ENCODE peak calls at places on chromosome 9, in eight cellular contexts. One of them, this sample, is unnamed.

GRCh38 chr9:92147030-92147853 is 32.0 kb upstream of the SPTLC1 start:
- DNase-seq in stomach: no peak
- DNase-seq in H1: no peak
- DNase-seq in sigmoid colon: peak; percentile 82
- DNase-seq in A549: peak; percentile 85
- DNase-seq in ovary: peak; percentile 85
- DNase-seq in transverse colon: peak; percentile 41
- DNase-seq in suprapubic skin: no peak
- DNase-seq in this sample: no peak

GRCh38 chr9:131732061-131732526 is 7.8 kb downstream of the RAPGEF1 start:
- DNase-seq in stomach: no peak
- DNase-seq in H1: no peak
- DNase-seq in sigmoid colon: peak; percentile 94
- DNase-seq in A549: no peak
- DNase-seq in ovary: no peak
- DNase-seq in transverse colon: peak; percentile 57
- DNase-seq in suprapubic skin: no peak
- DNase-seq in this sample: no peak

GRCh38 chr9:110258671-110259070 is 2.4 kb upstream of the TXN start:
- DNase-seq in stomach: no peak
- DNase-seq in H1: no peak
- DNase-seq in sigmoid colon: no peak
- DNase-seq in A549: no peak
- DNase-seq in ovary: no peak
- DNase-seq in transverse colon: no peak
- DNase-seq in suprapubic skin: no peak
- DNase-seq in this sample: no peak

GRCh38 chr9:135163023-135163780 is 75.7 kb downstream of the OLFM1 start:
- DNase-seq in stomach: no peak
- DNase-seq in H1: no peak
- DNase-seq in sigmoid colon: no peak
- DNase-seq in A549: no peak
- DNase-seq in ovary: no peak
- DNase-seq in transverse colon: no peak
- DNase-seq in suprapubic skin: no peak
- DNase-seq in this sample: no peak

GRCh38 chr9:79154806-79155205 is 417.0 kb upstream of the TLE4 start:
- DNase-seq in stomach: no peak
- DNase-seq in H1: no peak
- DNase-seq in sigmoid colon: no peak
- DNase-seq in A549: no peak
- DNase-seq in ovary: no peak
- DNase-seq in transverse colon: no peak
- DNase-seq in suprapubic skin: no peak
- DNase-seq in this sample: no peak

GRCh38 chr9:5554254-5554653 is 43.9 kb downstream of the PDCD1LG2 start:
- DNase-seq in stomach: no peak
- DNase-seq in H1: no peak
- DNase-seq in sigmoid colon: no peak
- DNase-seq in A549: no peak
- DNase-seq in ovary: no peak
- DNase-seq in transverse colon: no peak
- DNase-seq in suprapubic skin: no peak
- DNase-seq in this sample: no peak

GRCh38 chr9:17342696-17343095 is 207.9 kb downstream of the CNTLN start:
- DNase-seq in stomach: no peak
- DNase-seq in H1: no peak
- DNase-seq in sigmoid colon: no peak
- DNase-seq in A549: no peak
- DNase-seq in ovary: no peak
- DNase-seq in transverse colon: no peak
- DNase-seq in suprapubic skin: no peak
- DNase-seq in this sample: no peak

GRCh38 chr9:32966036-32966435 is 35.4 kb downstream of the APTX start:
- DNase-seq in stomach: no peak
- DNase-seq in H1: no peak
- DNase-seq in sigmoid colon: no peak
- DNase-seq in A549: no peak
- DNase-seq in ovary: no peak
- DNase-seq in transverse colon: no peak
- DNase-seq in suprapubic skin: no peak
- DNase-seq in this sample: no peak

GRCh38 chr9:36679710-36680109 is 107.0 kb downstream of the MELK start:
- DNase-seq in stomach: no peak
- DNase-seq in H1: no peak
- DNase-seq in sigmoid colon: no peak
- DNase-seq in A549: no peak
- DNase-seq in ovary: no peak
- DNase-seq in transverse colon: no peak
- DNase-seq in suprapubic skin: no peak
- DNase-seq in this sample: no peak

GRCh38 chr9:114259800-114260523 is 62.9 kb upstream of the ORM1 start:
- DNase-seq in stomach: no peak
- DNase-seq in H1: no peak
- DNase-seq in sigmoid colon: no peak
- DNase-seq in A549: no peak
- DNase-seq in ovary: no peak
- DNase-seq in transverse colon: no peak
- DNase-seq in suprapubic skin: no peak
- DNase-seq in this sample: no peak

GRCh38 chr9:124257865-124258764 is at the start of gene NEK6:
- DNase-seq in stomach: peak; percentile 40
- DNase-seq in H1: no peak
- DNase-seq in sigmoid colon: peak; percentile 47
- DNase-seq in A549: no peak
- DNase-seq in ovary: peak; percentile 61
- DNase-seq in transverse colon: peak; percentile 19
- DNase-seq in suprapubic skin: no peak
- DNase-seq in this sample: no peak

GRCh38 chr9:96856363-96857286 is 2.3 kb upstream of the ZNF782 start:
- DNase-seq in stomach: peak; percentile 69
- DNase-seq in H1: no peak
- DNase-seq in sigmoid colon: no peak
- DNase-seq in A549: peak; percentile 60
- DNase-seq in ovary: no peak
- DNase-seq in transverse colon: peak; percentile 68
- DNase-seq in suprapubic skin: no peak
- DNase-seq in this sample: no peak

GRCh38 chr9:23717505-23717904 is 108.5 kb downstream of the ELAVL2 start:
- DNase-seq in stomach: no peak
- DNase-seq in H1: no peak
- DNase-seq in sigmoid colon: no peak
- DNase-seq in A549: no peak
- DNase-seq in ovary: no peak
- DNase-seq in transverse colon: no peak
- DNase-seq in suprapubic skin: no peak
- DNase-seq in this sample: no peak

GRCh38 chr9:101736723-101737122 is 1.7 kb downstream of the GRIN3A start:
- DNase-seq in stomach: no peak
- DNase-seq in H1: no peak
- DNase-seq in sigmoid colon: no peak
- DNase-seq in A549: no peak
- DNase-seq in ovary: peak; percentile 46
- DNase-seq in transverse colon: no peak
- DNase-seq in suprapubic skin: no peak
- DNase-seq in this sample: no peak

GRCh38 chr9:101737705-101738565 is 512 bp downstream of the GRIN3A start:
- DNase-seq in stomach: no peak
- DNase-seq in H1: no peak
- DNase-seq in sigmoid colon: no peak
- DNase-seq in A549: peak; percentile 9
- DNase-seq in ovary: no peak
- DNase-seq in transverse colon: no peak
- DNase-seq in suprapubic skin: no peak
- DNase-seq in this sample: no peak

GRCh38 chr9:101738566-101739183 is at the start of gene GRIN3A:
- DNase-seq in stomach: no peak
- DNase-seq in H1: no peak
- DNase-seq in sigmoid colon: no peak
- DNase-seq in A549: peak; percentile 18
- DNase-seq in ovary: peak; percentile 39
- DNase-seq in transverse colon: peak; percentile 26
- DNase-seq in suprapubic skin: no peak
- DNase-seq in this sample: no peak

GRCh38 chr9:101737165-101737704 is 1.2 kb downstream of the GRIN3A start:
- DNase-seq in stomach: no peak
- DNase-seq in H1: no peak
- DNase-seq in sigmoid colon: no peak
- DNase-seq in A549: no peak
- DNase-seq in ovary: no peak
- DNase-seq in transverse colon: no peak
- DNase-seq in suprapubic skin: no peak
- DNase-seq in this sample: no peak

DNA sequence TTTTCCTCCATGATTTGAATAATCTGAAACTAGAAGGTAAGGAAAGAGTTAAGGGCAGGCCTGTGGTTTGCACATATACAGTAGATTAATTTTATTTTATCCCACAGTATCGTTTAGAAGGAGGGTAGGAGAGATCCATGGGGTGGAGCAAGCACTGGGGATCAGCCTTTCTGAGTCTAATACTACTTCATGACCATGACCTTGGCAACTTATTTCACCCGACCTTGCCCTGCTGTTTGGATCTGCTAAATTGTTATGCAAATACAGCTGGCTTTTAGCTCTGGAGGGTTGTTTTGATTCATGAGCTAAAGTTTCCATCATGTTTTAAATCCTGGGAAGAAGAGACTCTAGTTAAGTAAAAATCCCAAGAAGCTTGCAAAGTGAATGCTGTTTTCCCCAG is 864 bp upstream of the GRIN3A start:
- DNase-seq in stomach: no peak
- DNase-seq in H1: no peak
- DNase-seq in sigmoid colon: no peak
- DNase-seq in A549: no peak
- DNase-seq in ovary: no peak
- DNase-seq in transverse colon: no peak
- DNase-seq in suprapubic skin: no peak
- DNase-seq in this sample: no peak
- H3K4me3 ChIP-seq in stomach: no peak overlapping the region
- H3K4me3 ChIP-seq in H1: no peak overlapping the region
- H3K4me3 ChIP-seq in sigmoid colon: no peak overlapping the region
- H3K4me3 ChIP-seq in A549: no peak overlapping the region
- H3K4me3 ChIP-seq in ovary: no peak overlapping the region
- H3K4me3 ChIP-seq in transverse colon: no peak overlapping the region
- H3K4me3 ChIP-seq in suprapubic skin: no peak overlapping the region
- H3K4me3 ChIP-seq in this sample: no peak overlapping the region

GRCh38 chr9:70091553-70091952 is 47.9 kb downstream of the MAMDC2 start:
- DNase-seq in stomach: no peak
- DNase-seq in H1: no peak
- DNase-seq in sigmoid colon: no peak
- DNase-seq in A549: no peak
- DNase-seq in ovary: no peak
- DNase-seq in transverse colon: no peak
- DNase-seq in suprapubic skin: no peak
- DNase-seq in this sample: no peak

GRCh38 chr9:70093944-70094343 is 50.3 kb downstream of the MAMDC2 start:
- DNase-seq in stomach: no peak
- DNase-seq in H1: no peak
- DNase-seq in sigmoid colon: no peak
- DNase-seq in A549: no peak
- DNase-seq in ovary: no peak
- DNase-seq in transverse colon: no peak
- DNase-seq in suprapubic skin: no peak
- DNase-seq in this sample: no peak

GRCh38 chr9:70097187-70097586 is 53.5 kb downstream of the MAMDC2 start:
- DNase-seq in stomach: no peak
- DNase-seq in H1: no peak
- DNase-seq in sigmoid colon: no peak
- DNase-seq in A549: no peak
- DNase-seq in ovary: no peak
- DNase-seq in transverse colon: no peak
- DNase-seq in suprapubic skin: no peak
- DNase-seq in this sample: no peak

GRCh38 chr9:70093095-70093494 is 49.4 kb downstream of the MAMDC2 start:
- DNase-seq in stomach: no peak
- DNase-seq in H1: no peak
- DNase-seq in sigmoid colon: no peak
- DNase-seq in A549: no peak
- DNase-seq in ovary: no peak
- DNase-seq in transverse colon: no peak
- DNase-seq in suprapubic skin: no peak
- DNase-seq in this sample: no peak

GRCh38 chr9:70094747-70095146 is 51.1 kb downstream of the MAMDC2 start:
- DNase-seq in stomach: no peak
- DNase-seq in H1: no peak
- DNase-seq in sigmoid colon: no peak
- DNase-seq in A549: no peak
- DNase-seq in ovary: no peak
- DNase-seq in transverse colon: no peak
- DNase-seq in suprapubic skin: no peak
- DNase-seq in this sample: no peak
- H3K4me1 ChIP-seq in stomach: peaks cover 18% of the 10 kb centered on the region
- H3K4me1 ChIP-seq in H1: no peaks in the 10 kb centered on the region
- H3K4me1 ChIP-seq in sigmoid colon: peaks cover 61% of the 10 kb centered on the region
- H3K4me1 ChIP-seq in A549: no peaks in the 10 kb centered on the region
- H3K4me1 ChIP-seq in ovary: peaks cover 4% of the 10 kb centered on the region
- H3K4me1 ChIP-seq in transverse colon: peaks cover 8% of the 10 kb centered on the region
- H3K4me1 ChIP-seq in suprapubic skin: peaks cover 10% of the 10 kb centered on the region
- H3K4me1 ChIP-seq in this sample: peaks cover 25% of the 10 kb centered on the region

GRCh38 chr9:16316406-16316805 is 554.1 kb downstream of the BNC2 start:
- DNase-seq in stomach: no peak
- DNase-seq in H1: no peak
- DNase-seq in sigmoid colon: peak; percentile 55
- DNase-seq in A549: no peak
- DNase-seq in ovary: no peak
- DNase-seq in transverse colon: no peak
- DNase-seq in suprapubic skin: peak; percentile 35
- DNase-seq in this sample: no peak

GRCh38 chr9:16316911-16317817 is 553.3 kb downstream of the BNC2 start:
- DNase-seq in stomach: no peak
- DNase-seq in H1: no peak
- DNase-seq in sigmoid colon: peak; percentile 32
- DNase-seq in A549: no peak
- DNase-seq in ovary: no peak
- DNase-seq in transverse colon: no peak
- DNase-seq in suprapubic skin: peak; percentile 37
- DNase-seq in this sample: no peak

GRCh38 chr9:16320338-16320902 is 550.0 kb downstream of the BNC2 start:
- DNase-seq in stomach: no peak
- DNase-seq in H1: no peak
- DNase-seq in sigmoid colon: peak; percentile 38
- DNase-seq in A549: no peak
- DNase-seq in ovary: no peak
- DNase-seq in transverse colon: no peak
- DNase-seq in suprapubic skin: peak; percentile 67
- DNase-seq in this sample: no peak

GRCh38 chr9:16319646-16320045 is 550.8 kb downstream of the BNC2 start:
- DNase-seq in stomach: no peak
- DNase-seq in H1: no peak
- DNase-seq in sigmoid colon: peak; percentile 27
- DNase-seq in A549: no peak
- DNase-seq in ovary: no peak
- DNase-seq in transverse colon: no peak
- DNase-seq in suprapubic skin: peak; percentile 40
- DNase-seq in this sample: no peak

GRCh38 chr9:16318516-16319060 is 551.9 kb downstream of the BNC2 start:
- DNase-seq in stomach: no peak
- DNase-seq in H1: no peak
- DNase-seq in sigmoid colon: peak; percentile 66
- DNase-seq in A549: no peak
- DNase-seq in ovary: no peak
- DNase-seq in transverse colon: no peak
- DNase-seq in suprapubic skin: peak; percentile 66
- DNase-seq in this sample: no peak
- TF ChIP-seq EP300 in stomach: no peak
- TF ChIP-seq EP300 in H1: no peak
- TF ChIP-seq EP300 in sigmoid colon: no peak
- TF ChIP-seq EP300 in A549: no peak
- TF ChIP-seq EP300 in ovary: no peak
- TF ChIP-seq EP300 in transverse colon: no peak
- TF ChIP-seq EP300 in suprapubic skin: no peak
- TF ChIP-seq EP300 in this sample: no peak

GRCh38 chr9:20015427-20015931 is 226.6 kb upstream of the SLC24A2 start:
- DNase-seq in stomach: no peak
- DNase-seq in H1: no peak
- DNase-seq in sigmoid colon: no peak
- DNase-seq in A549: no peak
- DNase-seq in ovary: no peak
- DNase-seq in transverse colon: no peak
- DNase-seq in suprapubic skin: no peak
- DNase-seq in this sample: no peak
- H3K4me3 ChIP-seq in stomach: no peak overlapping the region
- H3K4me3 ChIP-seq in H1: no peak overlapping the region
- H3K4me3 ChIP-seq in sigmoid colon: no peak overlapping the region
- H3K4me3 ChIP-seq in A549: no peak overlapping the region
- H3K4me3 ChIP-seq in ovary: no peak overlapping the region
- H3K4me3 ChIP-seq in transverse colon: no peak overlapping the region
- H3K4me3 ChIP-seq in suprapubic skin: no peak overlapping the region
- H3K4me3 ChIP-seq in this sample: no peak overlapping the region